ENCODE peak calls at places on chromosomes 5 and 9, in six cellular contexts. H is cortex of kidney, J is C1 segment of cervical spinal cord, O is cardiac fibroblast, Z is SK-N-SH, P is LNCaP clone FGC. R is an unnamed sample.

GRCh38 chr5:33810491-33811120 is 81.2 kb downstream of the ADAMTS12 start:
- DNase-seq in J (no peak), O (peak), P (no peak), H (no peak), Z (no peak), R (no peak)

GRCh38 chr5:18220631-18221030 is 586.4 kb downstream of the TAF11L14 start:
- DNase-seq in Z (no peak), J (no peak), O (no peak), P (no peak), H (no peak), R (no peak)

GRCh38 chr5:33470544-33470943 is 29.8 kb downstream of the TARS1 start:
- DNase-seq in J (no peak), P (peak), H (no peak), O (peak), Z (peak), R (peak)

GRCh38 chr5:133863857-133864585 is 104.4 kb downstream of the C5orf15 start:
- DNase-seq in P (no peak), J (no peak), H (no peak), O (no peak), Z (no peak), R (no peak)

GRCh38 chr5:119411291-119411934 is 40.9 kb upstream of the HSD17B4 start:
- DNase-seq in P (no peak), Z (no peak), O (peak), J (no peak), H (no peak), R (no peak)

GRCh38 chr9:2271426-2271825 is 256.3 kb downstream of the SMARCA2 start:
- DNase-seq in P (peak), H (no peak), O (peak), J (no peak), Z (peak), R (no peak)

GRCh38 chr5:17187401-17187800 is 30.0 kb upstream of the BASP1 start:
- DNase-seq in O (no peak), Z (no peak), H (no peak), P (no peak), J (no peak), R (no peak)

GRCh38 chr9:129987047-129987446 is 55.9 kb downstream of the FNBP1 start:
- DNase-seq in H (no peak), Z (no peak), O (no peak), J (no peak), P (no peak), R (no peak)

GRCh38 chr5:134252671-134253070 is 26.8 kb upstream of the PPP2CA start:
- DNase-seq in H (no peak), Z (no peak), P (no peak), O (peak), J (no peak), R (no peak)

GRCh38 chr5:98458004-98458403 is 315.5 kb upstream of the RGMB start:
- DNase-seq in O (peak), H (no peak), P (no peak), J (no peak), Z (no peak), R (no peak)

GRCh38 chr5:1406681-1407640 is 38.3 kb downstream of the SLC6A3 start:
- DNase-seq in H (no peak), J (no peak), Z (no peak), P (no peak), O (no peak), R (no peak)

GRCh38 chr9:109745335-109746283 is 34.4 kb upstream of the PALM2AKAP2 start:
- DNase-seq in J (no peak), O (peak), P (peak), Z (no peak), H (no peak), R (no peak)

GRCh38 chr5:80937591-80937990 is 22.6 kb upstream of the RASGRF2 start:
- DNase-seq in H (no peak), J (no peak), Z (no peak), O (no peak), P (no peak), R (no peak)

GRCh38 chr5:172971482-172971881 is 12.1 kb upstream of the ATP6V0E1 start:
- DNase-seq in J (no peak), P (no peak), H (no peak), O (no peak), Z (no peak), R (no peak)

GRCh38 chr5:92627186-92627585 is 953.8 kb downstream of the NR2F1-AS1 start:
- DNase-seq in H (no peak), J (no peak), O (no peak), P (no peak), Z (no peak), R (no peak)

GRCh38 chr5:108720416-108720815 is 27.3 kb upstream of the FER start:
- DNase-seq in J (no peak), O (peak), Z (no peak), P (no peak), H (no peak), R (no peak)

GRCh38 chr5:36688722-36689121 is 82.3 kb downstream of the SLC1A3 start:
- DNase-seq in O (no peak), H (no peak), P (no peak), J (no peak), Z (no peak), R (peak)

GRCh38 chr9:129567329-129567728 is 53.6 kb downstream of the C9orf50 start:
- DNase-seq in H (no peak), Z (no peak), P (no peak), O (no peak), J (no peak), R (no peak)

GRCh38 chr5:140319833-140320232 is 16.9 kb upstream of the PFDN1 start:
- DNase-seq in Z (no peak), H (no peak), J (no peak), P (no peak), O (no peak), R (no peak)

GRCh38 chr5:53321073-53321472 is 159.4 kb upstream of the FST start:
- DNase-seq in P (no peak), O (no peak), H (no peak), Z (no peak), J (no peak), R (no peak)

GRCh38 chr9:87629094-87629493 is 96.8 kb upstream of the CTSL start:
- DNase-seq in Z (no peak), P (no peak), H (no peak), J (no peak), O (no peak), R (no peak)

GRCh38 chr9:81656004-81656403 is 33.3 kb downstream of the TLE1 start:
- DNase-seq in H (no peak), O (no peak), J (no peak), Z (no peak), P (no peak), R (no peak)

R was measured in cerebellar cortex.